ENCODE peak calls at places on chromosomes 4 and X, in six cellular contexts. Q is IMR-90, U is neuronal stem cell, M is H1, K is trophoblast cell, L is mesenchymal stem cell. W is an unnamed sample.

GRCh38 chrX:101097546-101098453 is at the start of gene CENPI:
- DNase-seq in U (peak), L (peak), M (peak), K (peak), Q (peak), W (peak)

GRCh38 chrX:150544835-150545790 is 23.3 kb upstream of the MTM1 start:
- DNase-seq in L (no peak), U (no peak), Q (no peak), K (no peak), M (no peak), W (no peak)

GRCh38 chr4:164221631-164222030 is 532.3 kb upstream of the SMIM31 start:
- DNase-seq in K (peak), Q (no peak), U (no peak), M (no peak), L (no peak), W (no peak)

GRCh38 chr4:49032440-49033161 is 46.5 kb downstream of the CWH43 start:
- DNase-seq in K (no peak), M (peak), L (no peak), U (no peak), Q (peak), W (no peak)

GRCh38 chrX:103791233-103791632 is 14.6 kb downstream of the PLP1 start:
- DNase-seq in K (no peak), L (no peak), Q (peak), M (no peak), U (no peak), W (no peak)

GRCh38 chr4:134708026-134708425 is 506.4 kb upstream of the PABPC4L start:
- DNase-seq in Q (no peak), M (no peak), U (no peak), L (no peak), K (no peak), W (no peak)

GRCh38 chr4:183333202-183333601 is 11.0 kb upstream of the CLDN24 start:
- DNase-seq in K (no peak), M (no peak), U (no peak), Q (no peak), L (no peak), W (no peak)

GRCh38 chr4:602559-602942 is 22.8 kb upstream of the PDE6B start:
- DNase-seq in M (peak), K (peak), Q (no peak), L (no peak), U (peak), W (peak)

GRCh38 chrX:29852767-29853166 is 362.6 kb upstream of the MAGEB2 start:
- DNase-seq in K (no peak), U (no peak), Q (peak), M (no peak), L (peak), W (no peak)

GRCh38 chr4:41339812-41340809 is 83.4 kb downstream of the UCHL1 start:
- DNase-seq in M (no peak), L (peak), Q (peak), K (no peak), U (no peak), W (peak)

GRCh38 chrX:134469481-134469880 is 9.5 kb downstream of the HPRT1 start:
- DNase-seq in M (no peak), Q (peak), L (peak), U (no peak), K (no peak), W (no peak)

GRCh38 chr4:38670061-38670894 is 6.3 kb downstream of the KLF3 start:
- DNase-seq in L (no peak), M (no peak), Q (no peak), U (no peak), K (no peak), W (peak)

GRCh38 chrX:104565791-104566687 is at the start of gene IL1RAPL2:
- DNase-seq in K (peak), Q (no peak), U (peak), L (peak), M (peak), W (peak)

GRCh38 chrX:134294548-134294947 is 57.6 kb downstream of the CCDC160 start:
- DNase-seq in U (no peak), K (no peak), Q (peak), M (no peak), L (peak), W (no peak)

GRCh38 chr4:182832352-182833120 is 84.7 kb downstream of the DCTD start:
- DNase-seq in U (no peak), Q (no peak), K (no peak), M (no peak), L (no peak), W (no peak)

GRCh38 chrX:129686422-129686948 is 31.7 kb upstream of the APLN start:
- DNase-seq in U (no peak), L (peak), K (no peak), M (no peak), Q (peak), W (no peak)

GRCh38 chr4:5708171-5708828 is at the start of gene EVC2:
- DNase-seq in L (peak), Q (peak), M (peak), U (peak), K (peak), W (peak)

GRCh38 chr4:1504786-1505500 is 98.7 kb upstream of the NKX1-1 start:
- DNase-seq in K (no peak), Q (no peak), M (no peak), U (no peak), L (no peak), W (no peak)

GRCh38 chr4:48752256-48752655 is 27.8 kb downstream of the FRYL start:
- DNase-seq in M (no peak), L (no peak), Q (no peak), U (no peak), K (no peak), W (no peak)

GRCh38 chrX:129688097-129688496 is 33.3 kb upstream of the APLN start:
- DNase-seq in L (no peak), M (no peak), Q (no peak), K (no peak), U (no peak), W (no peak)

GRCh38 chrX:106742831-106743230 is 16.3 kb downstream of the RNF128 start:
- DNase-seq in M (no peak), L (peak), K (no peak), U (no peak), Q (peak), W (no peak)

GRCh38 chr4:83109480-83110221 is 4.9 kb downstream of the PLAC8 start:
- DNase-seq in U (peak), K (peak), Q (peak), L (peak), M (peak), W (peak)
- H4K8ac ChIP-seq in U (no peak), K (peak), Q (peak), L (peak), M (peak), W (no peak)

GRCh38 chr4:26354491-26354890 is 33.7 kb downstream of the RBPJ start:
- DNase-seq in L (no peak), M (no peak), U (no peak), Q (no peak), K (no peak), W (no peak)
- H4K91ac ChIP-seq in L (no peak), M (no peak), U (no peak), Q (no peak), K (no peak), W (no peak)

GRCh38 chr4:87919951-87920350 is 55.6 kb upstream of the SPP1 start:
- DNase-seq in Q (no peak), M (no peak), L (no peak), U (no peak), K (no peak), W (no peak)
- H2BK5ac ChIP-seq in Q (no peak), M (peak), L (no peak), U (no peak), K (no peak), W (peak)

GRCh38 chr4:37486134-37486533 is 200.0 kb downstream of the RELL1 start:
- DNase-seq in L (no peak), K (no peak), U (no peak), Q (no peak), M (no peak), W (no peak)
- H4K8ac ChIP-seq in L (no peak), K (no peak), U (no peak), Q (no peak), M (no peak), W (no peak)

W was measured in H9.